ENCODE peak calls at places on chromosomes 11 and 22, in seven cellular contexts. One of them, this sample, is unnamed.

GRCh38 chr11:125348704-125349635 is 147.1 kb downstream of the FEZ1 start:
- DNase-seq in colonic mucosa: peak
- DNase-seq in transverse colon: peak
- DNase-seq in A549: peak
- DNase-seq in brain microvascular endothelial cell: peak
- DNase-seq in breast epithelium: no peak
- DNase-seq in mammary epithelial cell: no peak
- DNase-seq in this sample: no peak

GRCh38 chr22:37514526-37515051 is 4.6 kb downstream of the CARD10 start:
- DNase-seq in colonic mucosa: no peak
- DNase-seq in transverse colon: no peak
- DNase-seq in A549: no peak
- DNase-seq in brain microvascular endothelial cell: no peak
- DNase-seq in breast epithelium: no peak
- DNase-seq in mammary epithelial cell: no peak
- DNase-seq in this sample: no peak

GRCh38 chr22:42855211-42855610 is 1.9 kb downstream of the ARFGAP3 start:
- DNase-seq in colonic mucosa: no peak
- DNase-seq in transverse colon: no peak
- DNase-seq in A549: no peak
- DNase-seq in brain microvascular endothelial cell: no peak
- DNase-seq in breast epithelium: no peak
- DNase-seq in mammary epithelial cell: no peak
- DNase-seq in this sample: no peak

GRCh38 chr22:28703436-28703835 is 23.8 kb upstream of the TTC28 start:
- DNase-seq in colonic mucosa: no peak
- DNase-seq in transverse colon: no peak
- DNase-seq in A549: no peak
- DNase-seq in brain microvascular endothelial cell: no peak
- DNase-seq in breast epithelium: no peak
- DNase-seq in mammary epithelial cell: no peak
- DNase-seq in this sample: no peak

GRCh38 chr11:67545280-67545679 is 22.0 kb upstream of the CABP2 start:
- DNase-seq in colonic mucosa: peak
- DNase-seq in transverse colon: peak
- DNase-seq in A549: no peak
- DNase-seq in brain microvascular endothelial cell: no peak
- DNase-seq in breast epithelium: no peak
- DNase-seq in mammary epithelial cell: no peak
- DNase-seq in this sample: no peak

GRCh38 chr11:66267039-66267378 is 1.4 kb upstream of the RAB1B start:
- DNase-seq in colonic mucosa: no peak
- DNase-seq in transverse colon: no peak
- DNase-seq in A549: no peak
- DNase-seq in brain microvascular endothelial cell: no peak
- DNase-seq in breast epithelium: no peak
- DNase-seq in mammary epithelial cell: no peak
- DNase-seq in this sample: no peak

GRCh38 chr11:82315093-82315492 is 418.6 kb downstream of the FAM181B start:
- DNase-seq in colonic mucosa: no peak
- DNase-seq in transverse colon: peak
- DNase-seq in A549: no peak
- DNase-seq in brain microvascular endothelial cell: no peak
- DNase-seq in breast epithelium: no peak
- DNase-seq in mammary epithelial cell: peak
- DNase-seq in this sample: no peak

GRCh38 chr22:44143117-44143495 is 37.6 kb upstream of the PARVG start:
- DNase-seq in colonic mucosa: no peak
- DNase-seq in transverse colon: peak
- DNase-seq in A549: no peak
- DNase-seq in brain microvascular endothelial cell: no peak
- DNase-seq in breast epithelium: no peak
- DNase-seq in mammary epithelial cell: no peak
- DNase-seq in this sample: no peak

GRCh38 chr11:87185228-87185627 is 147.5 kb downstream of the TMEM135 start:
- DNase-seq in colonic mucosa: no peak
- DNase-seq in transverse colon: no peak
- DNase-seq in A549: no peak
- DNase-seq in brain microvascular endothelial cell: no peak
- DNase-seq in breast epithelium: no peak
- DNase-seq in mammary epithelial cell: no peak
- DNase-seq in this sample: no peak

GRCh38 chr22:45602824-45603301 is 68.8 kb upstream of the ATXN10 start:
- DNase-seq in colonic mucosa: no peak
- DNase-seq in transverse colon: no peak
- DNase-seq in A549: no peak
- DNase-seq in brain microvascular endothelial cell: peak
- DNase-seq in breast epithelium: no peak
- DNase-seq in mammary epithelial cell: no peak
- DNase-seq in this sample: peak

GRCh38 chr11:69335461-69336386 is 41.8 kb downstream of the MYEOV start:
- DNase-seq in colonic mucosa: peak
- DNase-seq in transverse colon: no peak
- DNase-seq in A549: no peak
- DNase-seq in brain microvascular endothelial cell: no peak
- DNase-seq in breast epithelium: peak
- DNase-seq in mammary epithelial cell: no peak
- DNase-seq in this sample: no peak

GRCh38 chr11:114296979-114297372 is 777 bp downstream of the NNMT start:
- DNase-seq in colonic mucosa: no peak
- DNase-seq in transverse colon: no peak
- DNase-seq in A549: no peak
- DNase-seq in brain microvascular endothelial cell: no peak
- DNase-seq in breast epithelium: no peak
- DNase-seq in mammary epithelial cell: no peak
- DNase-seq in this sample: no peak
- H3K4me3 ChIP-seq in colonic mucosa: peak
- H3K4me3 ChIP-seq in transverse colon: peak
- H3K4me3 ChIP-seq in A549: peak
- H3K4me3 ChIP-seq in brain microvascular endothelial cell: peak
- H3K4me3 ChIP-seq in breast epithelium: peak
- H3K4me3 ChIP-seq in mammary epithelial cell: peak
- H3K4me3 ChIP-seq in this sample: peak

GRCh38 chr22:19457828-19458428 is 10.4 kb upstream of the C22orf39 start:
- DNase-seq in colonic mucosa: no peak
- DNase-seq in transverse colon: no peak
- DNase-seq in A549: no peak
- DNase-seq in brain microvascular endothelial cell: no peak
- DNase-seq in breast epithelium: no peak
- DNase-seq in mammary epithelial cell: no peak
- DNase-seq in this sample: no peak
- TF ChIP-seq CTCF in colonic mucosa: no peak
- TF ChIP-seq CTCF in transverse colon: no peak
- TF ChIP-seq CTCF in A549: no peak
- TF ChIP-seq CTCF in brain microvascular endothelial cell: no peak
- TF ChIP-seq CTCF in breast epithelium: no peak
- TF ChIP-seq CTCF in mammary epithelial cell: no peak
- TF ChIP-seq CTCF in this sample: no peak

DNA sequence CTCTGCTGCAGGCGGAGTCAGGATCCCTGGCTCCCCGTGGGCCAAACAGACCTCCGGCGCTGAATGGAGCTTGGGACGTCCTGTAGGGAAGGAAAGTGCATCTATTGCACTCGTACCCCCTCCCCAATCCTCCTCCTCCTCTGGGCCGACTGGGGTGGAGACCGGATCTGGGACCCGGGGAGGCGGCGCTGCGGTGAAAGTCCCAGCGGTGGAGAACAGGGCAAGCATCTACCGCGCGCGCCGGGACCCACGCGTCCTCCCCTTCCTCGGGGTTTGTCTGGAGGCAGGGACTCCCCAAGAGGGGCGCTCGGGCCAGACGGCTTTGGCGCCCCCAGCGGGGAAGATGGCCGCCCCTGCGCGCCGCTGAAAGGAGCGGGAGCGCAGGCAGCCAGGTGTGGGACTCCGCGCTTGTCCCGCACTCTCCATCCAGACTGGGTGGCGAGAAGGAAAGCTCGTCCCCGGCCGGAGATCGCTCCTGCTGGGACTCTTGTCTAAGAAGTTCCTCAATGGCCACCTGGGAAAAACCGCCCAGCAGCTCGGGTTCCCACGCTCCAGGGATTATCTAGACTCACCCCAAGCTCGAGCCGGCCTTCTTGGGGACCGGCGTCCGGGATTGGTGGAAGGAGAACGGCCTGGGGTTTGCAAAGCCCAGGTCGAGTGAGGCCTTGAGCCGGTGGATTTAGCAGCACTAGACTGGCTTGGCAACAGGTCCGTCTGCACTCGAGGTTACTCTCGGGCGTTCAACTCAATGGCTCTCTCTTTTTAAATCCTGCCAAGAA is 718 bp downstream of the FADS2 start:
- DNase-seq in colonic mucosa: peak
- DNase-seq in transverse colon: no peak
- DNase-seq in A549: peak
- DNase-seq in brain microvascular endothelial cell: no peak
- DNase-seq in breast epithelium: no peak
- DNase-seq in mammary epithelial cell: peak
- DNase-seq in this sample: no peak
- H3K4me3 ChIP-seq in colonic mucosa: peak
- H3K4me3 ChIP-seq in transverse colon: peak
- H3K4me3 ChIP-seq in A549: peak
- H3K4me3 ChIP-seq in brain microvascular endothelial cell: peak
- H3K4me3 ChIP-seq in breast epithelium: peak
- H3K4me3 ChIP-seq in mammary epithelial cell: peak
- H3K4me3 ChIP-seq in this sample: peak

DNA sequence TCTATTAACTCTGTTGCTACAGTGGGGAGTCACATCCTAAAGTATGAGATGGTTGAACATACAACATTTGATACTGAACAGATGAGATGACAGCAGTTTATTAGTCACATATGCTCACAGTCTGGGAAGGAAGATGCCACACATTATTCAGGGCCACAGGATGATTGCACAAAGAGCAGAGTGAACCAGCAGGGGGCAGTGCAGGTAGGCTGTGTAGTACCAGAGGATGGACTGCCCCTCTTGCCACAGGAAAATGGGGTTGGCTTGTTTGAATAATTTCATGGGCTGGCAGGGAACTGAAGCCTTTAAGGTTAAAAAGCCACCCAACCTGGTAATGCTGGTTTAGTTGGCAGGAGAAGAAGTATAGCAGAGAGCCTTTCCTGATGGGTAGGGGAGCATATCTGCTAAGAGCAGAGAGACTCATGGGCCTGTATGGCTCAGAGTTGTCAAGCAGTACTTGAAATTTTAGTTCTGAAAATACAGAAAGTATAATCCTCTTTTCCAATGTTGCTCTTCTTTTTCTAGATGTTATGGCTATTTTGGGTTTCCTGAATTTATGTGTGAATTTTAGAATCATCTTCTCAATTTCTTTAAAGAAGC is 180.4 kb upstream of the B3GAT1 start:
- DNase-seq in colonic mucosa: peak
- DNase-seq in transverse colon: peak
- DNase-seq in A549: no peak
- DNase-seq in brain microvascular endothelial cell: peak
- DNase-seq in breast epithelium: no peak
- DNase-seq in mammary epithelial cell: no peak
- DNase-seq in this sample: no peak
- TF ChIP-seq CTCF in colonic mucosa: peak
- TF ChIP-seq CTCF in transverse colon: no peak
- TF ChIP-seq CTCF in A549: peak
- TF ChIP-seq CTCF in brain microvascular endothelial cell: peak
- TF ChIP-seq CTCF in breast epithelium: no peak
- TF ChIP-seq CTCF in mammary epithelial cell: no peak
- TF ChIP-seq CTCF in this sample: no peak

GRCh38 chr11:104333977-104334376 is 170.0 kb upstream of the PDGFD start:
- DNase-seq in colonic mucosa: no peak
- DNase-seq in transverse colon: no peak
- DNase-seq in A549: no peak
- DNase-seq in brain microvascular endothelial cell: no peak
- DNase-seq in breast epithelium: no peak
- DNase-seq in mammary epithelial cell: no peak
- DNase-seq in this sample: no peak

GRCh38 chr11:104328514-104328912 is 164.6 kb upstream of the PDGFD start:
- DNase-seq in colonic mucosa: no peak
- DNase-seq in transverse colon: no peak
- DNase-seq in A549: no peak
- DNase-seq in brain microvascular endothelial cell: no peak
- DNase-seq in breast epithelium: no peak
- DNase-seq in mammary epithelial cell: no peak
- DNase-seq in this sample: no peak

GRCh38 chr11:104329043-104329442 is 165.1 kb upstream of the PDGFD start:
- DNase-seq in colonic mucosa: no peak
- DNase-seq in transverse colon: no peak
- DNase-seq in A549: no peak
- DNase-seq in brain microvascular endothelial cell: no peak
- DNase-seq in breast epithelium: no peak
- DNase-seq in mammary epithelial cell: no peak
- DNase-seq in this sample: no peak

GRCh38 chr11:104327864-104328513 is 164.0 kb upstream of the PDGFD start:
- DNase-seq in colonic mucosa: no peak
- DNase-seq in transverse colon: no peak
- DNase-seq in A549: no peak
- DNase-seq in brain microvascular endothelial cell: no peak
- DNase-seq in breast epithelium: no peak
- DNase-seq in mammary epithelial cell: no peak
- DNase-seq in this sample: no peak

GRCh38 chr11:104332110-104332509 is 168.2 kb upstream of the PDGFD start:
- DNase-seq in colonic mucosa: no peak
- DNase-seq in transverse colon: peak
- DNase-seq in A549: no peak
- DNase-seq in brain microvascular endothelial cell: no peak
- DNase-seq in breast epithelium: no peak
- DNase-seq in mammary epithelial cell: no peak
- DNase-seq in this sample: no peak
- H3K4me3 ChIP-seq in colonic mucosa: no peak
- H3K4me3 ChIP-seq in transverse colon: no peak
- H3K4me3 ChIP-seq in A549: no peak
- H3K4me3 ChIP-seq in brain microvascular endothelial cell: no peak
- H3K4me3 ChIP-seq in breast epithelium: no peak
- H3K4me3 ChIP-seq in mammary epithelial cell: no peak
- H3K4me3 ChIP-seq in this sample: no peak

GRCh38 chr22:26448941-26449340 is 19.9 kb downstream of the ASPHD2 start:
- DNase-seq in colonic mucosa: no peak
- DNase-seq in transverse colon: no peak
- DNase-seq in A549: no peak
- DNase-seq in brain microvascular endothelial cell: no peak
- DNase-seq in breast epithelium: peak
- DNase-seq in mammary epithelial cell: no peak
- DNase-seq in this sample: no peak
- TF ChIP-seq CTCF in colonic mucosa: no peak
- TF ChIP-seq CTCF in transverse colon: no peak
- TF ChIP-seq CTCF in A549: no peak
- TF ChIP-seq CTCF in brain microvascular endothelial cell: no peak
- TF ChIP-seq CTCF in breast epithelium: no peak
- TF ChIP-seq CTCF in mammary epithelial cell: no peak
- TF ChIP-seq CTCF in this sample: no peak

This sample was measured in BJ.